ENCODE peak calls at places on chromosomes 16 and 17, in eight cellular contexts. One of them, this sample, is unnamed.

GRCh38 chr16:20114356-20114755 is 40.7 kb upstream of the GPR139 start:
- DNase-seq in fibroblast of the aortic adventitia: no peak
- DNase-seq in A549: peak
- DNase-seq in foreskin fibroblast: no peak
- DNase-seq in LNCaP clone FGC: peak
- DNase-seq in heart right ventricle: no peak
- DNase-seq in cardiac fibroblast: no peak
- DNase-seq in Peyer's patch: no peak
- DNase-seq in this sample: peak

GRCh38 chr16:31143889-31144148 is 6.0 kb downstream of the PRSS36 start:
- DNase-seq in cardiac fibroblast: no peak
- DNase-seq in heart right ventricle: no peak
- DNase-seq in A549: no peak
- DNase-seq in Peyer's patch: no peak
- DNase-seq in fibroblast of the aortic adventitia: no peak
- DNase-seq in foreskin fibroblast: no peak
- DNase-seq in LNCaP clone FGC: no peak
- DNase-seq in this sample: no peak

GRCh38 chr17:3826191-3826590 is 19.9 kb downstream of the NCBP3 start:
- DNase-seq in fibroblast of the aortic adventitia: no peak
- DNase-seq in heart right ventricle: no peak
- DNase-seq in Peyer's patch: no peak
- DNase-seq in cardiac fibroblast: no peak
- DNase-seq in LNCaP clone FGC: no peak
- DNase-seq in foreskin fibroblast: no peak
- DNase-seq in A549: no peak
- DNase-seq in this sample: no peak

GRCh38 chr16:56855936-56856335 is 9.1 kb upstream of the SLC12A3 start:
- DNase-seq in fibroblast of the aortic adventitia: no peak
- DNase-seq in foreskin fibroblast: no peak
- DNase-seq in Peyer's patch: no peak
- DNase-seq in LNCaP clone FGC: no peak
- DNase-seq in heart right ventricle: no peak
- DNase-seq in A549: no peak
- DNase-seq in cardiac fibroblast: no peak
- DNase-seq in this sample: no peak

GRCh38 chr17:76816590-76817135 is 51.5 kb upstream of the MGAT5B start:
- DNase-seq in foreskin fibroblast: peak
- DNase-seq in LNCaP clone FGC: peak
- DNase-seq in fibroblast of the aortic adventitia: peak
- DNase-seq in cardiac fibroblast: peak
- DNase-seq in A549: peak
- DNase-seq in Peyer's patch: peak
- DNase-seq in heart right ventricle: no peak
- DNase-seq in this sample: peak

GRCh38 chr17:80984749-80985148 is 6.9 kb upstream of the CHMP6 start:
- DNase-seq in heart right ventricle: no peak
- DNase-seq in fibroblast of the aortic adventitia: peak
- DNase-seq in LNCaP clone FGC: no peak
- DNase-seq in cardiac fibroblast: peak
- DNase-seq in Peyer's patch: no peak
- DNase-seq in A549: no peak
- DNase-seq in foreskin fibroblast: peak
- DNase-seq in this sample: peak

GRCh38 chr16:569445-570254 is at the start of gene PIGQ:
- DNase-seq in heart right ventricle: peak
- DNase-seq in cardiac fibroblast: peak
- DNase-seq in foreskin fibroblast: peak
- DNase-seq in LNCaP clone FGC: no peak
- DNase-seq in Peyer's patch: peak
- DNase-seq in A549: peak
- DNase-seq in fibroblast of the aortic adventitia: peak
- DNase-seq in this sample: peak

GRCh38 chr16:67723151-67723915 is 4.2 kb upstream of the GFOD2 start:
- DNase-seq in cardiac fibroblast: no peak
- DNase-seq in foreskin fibroblast: peak
- DNase-seq in Peyer's patch: no peak
- DNase-seq in heart right ventricle: no peak
- DNase-seq in A549: no peak
- DNase-seq in fibroblast of the aortic adventitia: no peak
- DNase-seq in LNCaP clone FGC: no peak
- DNase-seq in this sample: peak

GRCh38 chr16:81511371-81511770 is 66.8 kb downstream of the CMIP start:
- DNase-seq in cardiac fibroblast: peak
- DNase-seq in LNCaP clone FGC: no peak
- DNase-seq in A549: peak
- DNase-seq in Peyer's patch: no peak
- DNase-seq in heart right ventricle: no peak
- DNase-seq in fibroblast of the aortic adventitia: peak
- DNase-seq in foreskin fibroblast: peak
- DNase-seq in this sample: peak

GRCh38 chr17:56737741-56738161 is 96.0 kb downstream of the C17orf67 start:
- DNase-seq in Peyer's patch: no peak
- DNase-seq in A549: no peak
- DNase-seq in fibroblast of the aortic adventitia: no peak
- DNase-seq in cardiac fibroblast: peak
- DNase-seq in LNCaP clone FGC: no peak
- DNase-seq in heart right ventricle: no peak
- DNase-seq in foreskin fibroblast: no peak
- DNase-seq in this sample: no peak

GRCh38 chr16:75256059-75256870 is 4.8 kb upstream of the BCAR1 start:
- DNase-seq in heart right ventricle: peak
- DNase-seq in cardiac fibroblast: no peak
- DNase-seq in foreskin fibroblast: no peak
- DNase-seq in Peyer's patch: no peak
- DNase-seq in A549: no peak
- DNase-seq in LNCaP clone FGC: no peak
- DNase-seq in fibroblast of the aortic adventitia: peak
- DNase-seq in this sample: no peak

GRCh38 chr16:48160575-48160974 is 4.8 kb upstream of the ABCC12 start:
- DNase-seq in LNCaP clone FGC: no peak
- DNase-seq in foreskin fibroblast: no peak
- DNase-seq in cardiac fibroblast: peak
- DNase-seq in Peyer's patch: no peak
- DNase-seq in fibroblast of the aortic adventitia: peak
- DNase-seq in A549: no peak
- DNase-seq in heart right ventricle: no peak
- DNase-seq in this sample: no peak

GRCh38 chr16:77499373-77500285 is 64.8 kb upstream of the ADAMTS18 start:
- DNase-seq in Peyer's patch: no peak
- DNase-seq in LNCaP clone FGC: peak
- DNase-seq in cardiac fibroblast: peak
- DNase-seq in fibroblast of the aortic adventitia: peak
- DNase-seq in foreskin fibroblast: no peak
- DNase-seq in A549: peak
- DNase-seq in heart right ventricle: peak
- DNase-seq in this sample: no peak

GRCh38 chr16:80746231-80746630 is 58.2 kb downstream of the CDYL2 start:
- DNase-seq in heart right ventricle: no peak
- DNase-seq in Peyer's patch: no peak
- DNase-seq in fibroblast of the aortic adventitia: peak
- DNase-seq in LNCaP clone FGC: no peak
- DNase-seq in cardiac fibroblast: peak
- DNase-seq in foreskin fibroblast: no peak
- DNase-seq in A549: no peak
- DNase-seq in this sample: no peak

GRCh38 chr16:48125888-48126287 is 29.9 kb downstream of the ABCC12 start:
- DNase-seq in foreskin fibroblast: no peak
- DNase-seq in Peyer's patch: no peak
- DNase-seq in heart right ventricle: no peak
- DNase-seq in LNCaP clone FGC: no peak
- DNase-seq in cardiac fibroblast: no peak
- DNase-seq in A549: no peak
- DNase-seq in fibroblast of the aortic adventitia: no peak
- DNase-seq in this sample: no peak

GRCh38 chr16:75810342-75810741 is 84.1 kb upstream of the CPHXL start:
- DNase-seq in A549: no peak
- DNase-seq in cardiac fibroblast: no peak
- DNase-seq in fibroblast of the aortic adventitia: no peak
- DNase-seq in LNCaP clone FGC: no peak
- DNase-seq in heart right ventricle: no peak
- DNase-seq in Peyer's patch: no peak
- DNase-seq in foreskin fibroblast: no peak
- DNase-seq in this sample: no peak

GRCh38 chr17:50037321-50038107 is 18.4 kb upstream of the ITGA3 start:
- DNase-seq in LNCaP clone FGC: no peak
- DNase-seq in foreskin fibroblast: peak
- DNase-seq in A549: no peak
- DNase-seq in fibroblast of the aortic adventitia: peak
- DNase-seq in cardiac fibroblast: peak
- DNase-seq in heart right ventricle: peak
- DNase-seq in Peyer's patch: no peak
- DNase-seq in this sample: peak

GRCh38 chr16:14505846-14506245 is 124.2 kb downstream of the PARN start:
- DNase-seq in heart right ventricle: no peak
- DNase-seq in foreskin fibroblast: no peak
- DNase-seq in Peyer's patch: no peak
- DNase-seq in LNCaP clone FGC: no peak
- DNase-seq in cardiac fibroblast: peak
- DNase-seq in fibroblast of the aortic adventitia: peak
- DNase-seq in A549: peak
- DNase-seq in this sample: peak

GRCh38 chr16:30741461-30741914 is 6.7 kb upstream of the PHKG2 start:
- DNase-seq in foreskin fibroblast: peak
- DNase-seq in heart right ventricle: no peak
- DNase-seq in fibroblast of the aortic adventitia: peak
- DNase-seq in cardiac fibroblast: peak
- DNase-seq in Peyer's patch: no peak
- DNase-seq in A549: peak
- DNase-seq in LNCaP clone FGC: peak
- DNase-seq in this sample: peak

GRCh38 chr16:73848993-73849392 is 447.6 kb upstream of the PSMD7 start:
- DNase-seq in Peyer's patch: no peak
- DNase-seq in fibroblast of the aortic adventitia: no peak
- DNase-seq in A549: no peak
- DNase-seq in cardiac fibroblast: no peak
- DNase-seq in heart right ventricle: no peak
- DNase-seq in foreskin fibroblast: no peak
- DNase-seq in LNCaP clone FGC: no peak
- DNase-seq in this sample: no peak
- TF ChIP-seq CTCF in Peyer's patch: no peak
- TF ChIP-seq CTCF in fibroblast of the aortic adventitia: no peak
- TF ChIP-seq CTCF in A549: no peak
- TF ChIP-seq CTCF in cardiac fibroblast: no peak
- TF ChIP-seq CTCF in heart right ventricle: no peak
- TF ChIP-seq CTCF in foreskin fibroblast: no peak
- TF ChIP-seq CTCF in LNCaP clone FGC: no peak
- TF ChIP-seq CTCF in this sample: no peak

DNA sequence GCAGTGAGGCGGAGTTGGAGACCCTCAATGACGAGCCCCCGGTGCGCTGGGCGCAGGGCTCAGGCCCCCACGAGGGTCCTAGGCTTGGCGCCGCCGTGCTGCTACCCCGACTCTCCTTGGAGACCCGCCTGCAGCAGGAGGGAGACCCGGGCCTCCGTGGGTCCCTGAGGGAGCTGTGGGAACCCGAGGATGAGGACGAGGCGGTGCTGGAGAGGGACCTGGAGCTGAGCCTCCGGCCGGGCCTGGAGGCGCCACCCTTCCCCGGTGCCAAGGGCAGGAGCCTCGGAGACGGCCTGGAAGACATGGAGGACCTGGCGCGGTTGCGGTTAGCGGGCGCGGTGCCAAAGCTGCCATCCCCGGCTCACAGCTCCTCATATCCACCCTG is 2.3 kb downstream of the MYO15B start:
- DNase-seq in LNCaP clone FGC: no peak
- DNase-seq in cardiac fibroblast: no peak
- DNase-seq in foreskin fibroblast: no peak
- DNase-seq in heart right ventricle: peak
- DNase-seq in fibroblast of the aortic adventitia: no peak
- DNase-seq in A549: no peak
- DNase-seq in Peyer's patch: no peak
- DNase-seq in this sample: no peak
- H3K4me3 ChIP-seq in LNCaP clone FGC: peak
- H3K4me3 ChIP-seq in cardiac fibroblast: no peak
- H3K4me3 ChIP-seq in foreskin fibroblast: no peak
- H3K4me3 ChIP-seq in heart right ventricle: peak
- H3K4me3 ChIP-seq in fibroblast of the aortic adventitia: no peak
- H3K4me3 ChIP-seq in A549: peak
- H3K4me3 ChIP-seq in Peyer's patch: peak
- H3K4me3 ChIP-seq in this sample: no peak

DNA sequence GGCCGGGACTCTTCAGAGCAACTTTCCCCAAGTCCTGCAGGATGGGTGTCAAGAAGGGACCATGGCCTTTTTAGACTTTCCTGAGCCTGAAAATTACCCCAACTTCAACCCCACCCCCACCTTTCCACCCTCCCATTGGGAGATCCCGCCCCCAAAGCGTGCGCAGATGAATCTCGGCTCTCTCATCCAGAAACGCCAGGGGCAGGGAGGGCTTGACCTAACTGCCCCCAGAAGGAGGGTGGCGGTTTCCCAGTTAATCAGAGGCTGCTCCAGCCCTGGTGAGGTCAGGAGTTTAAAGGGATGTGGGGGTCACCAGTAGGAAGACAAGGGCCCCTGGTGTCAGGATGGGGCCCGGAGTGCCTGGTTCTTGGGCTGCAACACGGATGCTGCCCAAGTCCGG is 480 bp downstream of the KIF19 start:
- DNase-seq in cardiac fibroblast: no peak
- DNase-seq in heart right ventricle: no peak
- DNase-seq in LNCaP clone FGC: no peak
- DNase-seq in fibroblast of the aortic adventitia: no peak
- DNase-seq in A549: no peak
- DNase-seq in Peyer's patch: no peak
- DNase-seq in foreskin fibroblast: no peak
- DNase-seq in this sample: no peak
- TF ChIP-seq CTCF in cardiac fibroblast: no peak
- TF ChIP-seq CTCF in heart right ventricle: no peak
- TF ChIP-seq CTCF in LNCaP clone FGC: no peak
- TF ChIP-seq CTCF in fibroblast of the aortic adventitia: no peak
- TF ChIP-seq CTCF in A549: no peak
- TF ChIP-seq CTCF in Peyer's patch: no peak
- TF ChIP-seq CTCF in foreskin fibroblast: no peak
- TF ChIP-seq CTCF in this sample: no peak

GRCh38 chr16:89115216-89115949 is 21.7 kb downstream of the ACSF3 start:
- DNase-seq in fibroblast of the aortic adventitia: no peak
- DNase-seq in heart right ventricle: peak
- DNase-seq in LNCaP clone FGC: no peak
- DNase-seq in Peyer's patch: peak
- DNase-seq in A549: no peak
- DNase-seq in foreskin fibroblast: no peak
- DNase-seq in cardiac fibroblast: peak
- DNase-seq in this sample: peak

GRCh38 chr16:89112377-89113151 is 18.9 kb downstream of the ACSF3 start:
- DNase-seq in heart right ventricle: no peak
- DNase-seq in Peyer's patch: no peak
- DNase-seq in cardiac fibroblast: no peak
- DNase-seq in fibroblast of the aortic adventitia: no peak
- DNase-seq in foreskin fibroblast: no peak
- DNase-seq in A549: no peak
- DNase-seq in LNCaP clone FGC: no peak
- DNase-seq in this sample: no peak

GRCh38 chr16:89114159-89114981 is 20.7 kb downstream of the ACSF3 start:
- DNase-seq in A549: no peak
- DNase-seq in Peyer's patch: peak
- DNase-seq in fibroblast of the aortic adventitia: no peak
- DNase-seq in foreskin fibroblast: no peak
- DNase-seq in LNCaP clone FGC: no peak
- DNase-seq in heart right ventricle: no peak
- DNase-seq in cardiac fibroblast: peak
- DNase-seq in this sample: peak

GRCh38 chr16:89113152-89113547 is 19.5 kb downstream of the ACSF3 start:
- DNase-seq in fibroblast of the aortic adventitia: no peak
- DNase-seq in Peyer's patch: no peak
- DNase-seq in LNCaP clone FGC: no peak
- DNase-seq in foreskin fibroblast: no peak
- DNase-seq in cardiac fibroblast: no peak
- DNase-seq in A549: no peak
- DNase-seq in heart right ventricle: no peak
- DNase-seq in this sample: no peak

GRCh38 chr16:89113661-89114060 is 20.0 kb downstream of the ACSF3 start:
- DNase-seq in Peyer's patch: peak
- DNase-seq in cardiac fibroblast: no peak
- DNase-seq in heart right ventricle: no peak
- DNase-seq in fibroblast of the aortic adventitia: no peak
- DNase-seq in A549: no peak
- DNase-seq in foreskin fibroblast: no peak
- DNase-seq in LNCaP clone FGC: no peak
- DNase-seq in this sample: no peak
- H3K4me3 ChIP-seq in Peyer's patch: no peak
- H3K4me3 ChIP-seq in cardiac fibroblast: no peak
- H3K4me3 ChIP-seq in heart right ventricle: no peak
- H3K4me3 ChIP-seq in fibroblast of the aortic adventitia: no peak
- H3K4me3 ChIP-seq in A549: no peak
- H3K4me3 ChIP-seq in foreskin fibroblast: no peak
- H3K4me3 ChIP-seq in LNCaP clone FGC: no peak
- H3K4me3 ChIP-seq in this sample: no peak